ENCODE peak calls at places on chromosomes 6 and 20, in four cellular contexts. One of them, this sample, is unnamed.

GRCh38 chr6:134031696-134032255 is 20.6 kb downstream of the SLC2A12 start:
- DNase-seq in Calu3: peak
- DNase-seq in GM12865: no peak
- DNase-seq in endothelial cell: no peak
- DNase-seq in this sample: no peak

GRCh38 chr6:141988954-141989705 is 143.6 kb upstream of the GJE1 start:
- DNase-seq in Calu3: peak
- DNase-seq in GM12865: peak
- DNase-seq in endothelial cell: peak
- DNase-seq in this sample: peak

GRCh38 chr6:53986721-53987526 is 124.3 kb upstream of the MLIP start:
- DNase-seq in Calu3: no peak
- DNase-seq in GM12865: no peak
- DNase-seq in endothelial cell: no peak
- DNase-seq in this sample: no peak

GRCh38 chr6:140784573-140784972 is 1348.2 kb upstream of the GJE1 start:
- DNase-seq in Calu3: no peak
- DNase-seq in GM12865: no peak
- DNase-seq in endothelial cell: no peak
- DNase-seq in this sample: no peak

GRCh38 chr6:21808045-21808470 is 214.5 kb downstream of the SOX4 start:
- DNase-seq in Calu3: no peak
- DNase-seq in GM12865: no peak
- DNase-seq in endothelial cell: no peak
- DNase-seq in this sample: no peak

GRCh38 chr6:1917628-1918371 is 308.1 kb downstream of the FOXC1 start:
- DNase-seq in Calu3: peak
- DNase-seq in GM12865: no peak
- DNase-seq in endothelial cell: no peak
- DNase-seq in this sample: no peak

GRCh38 chr6:31005249-31006020 is 4.8 kb upstream of the MUC22 start:
- DNase-seq in Calu3: no peak
- DNase-seq in GM12865: peak
- DNase-seq in endothelial cell: no peak
- DNase-seq in this sample: no peak

GRCh38 chr6:149031545-149032317 is 284.9 kb downstream of the UST start:
- DNase-seq in Calu3: peak
- DNase-seq in GM12865: peak
- DNase-seq in endothelial cell: no peak
- DNase-seq in this sample: no peak

GRCh38 chr20:20021835-20022234 is 4.7 kb downstream of the NAA20 start:
- DNase-seq in Calu3: no peak
- DNase-seq in GM12865: no peak
- DNase-seq in endothelial cell: no peak
- DNase-seq in this sample: no peak

GRCh38 chr6:133463789-133464188 is 222.6 kb downstream of the EYA4 start:
- DNase-seq in Calu3: no peak
- DNase-seq in GM12865: no peak
- DNase-seq in endothelial cell: no peak
- DNase-seq in this sample: no peak

GRCh38 chr20:63009044-63009961 is 2.5 kb upstream of the BHLHE23 start:
- DNase-seq in Calu3: peak
- DNase-seq in GM12865: peak
- DNase-seq in endothelial cell: peak
- DNase-seq in this sample: no peak

GRCh38 chr6:105601541-105602174 is 198.8 kb upstream of the PREP start:
- DNase-seq in Calu3: peak
- DNase-seq in GM12865: peak
- DNase-seq in endothelial cell: no peak
- DNase-seq in this sample: no peak

GRCh38 chr6:33417127-33417902 is 592 bp downstream of the CUTA start:
- DNase-seq in Calu3: peak
- DNase-seq in GM12865: peak
- DNase-seq in endothelial cell: no peak
- DNase-seq in this sample: no peak

GRCh38 chr6:42453649-42454427 is 2.1 kb upstream of the TRERF1 start:
- DNase-seq in Calu3: peak
- DNase-seq in GM12865: peak
- DNase-seq in endothelial cell: peak
- DNase-seq in this sample: no peak

GRCh38 chr6:127515794-127516675 is 3.1 kb downstream of the MTCL3 start:
- DNase-seq in Calu3: peak
- DNase-seq in GM12865: peak
- DNase-seq in endothelial cell: peak
- DNase-seq in this sample: no peak

GRCh38 chr6:163146036-163146435 is 268.5 kb upstream of the QKI start:
- DNase-seq in Calu3: no peak
- DNase-seq in GM12865: no peak
- DNase-seq in endothelial cell: no peak
- DNase-seq in this sample: no peak

GRCh38 chr6:110360671-110361070 is 2.5 kb upstream of the METTL24 start:
- DNase-seq in Calu3: peak
- DNase-seq in GM12865: no peak
- DNase-seq in endothelial cell: no peak
- DNase-seq in this sample: no peak

GRCh38 chr6:7373739-7374138 is 15.8 kb downstream of the CAGE1 start:
- DNase-seq in Calu3: no peak
- DNase-seq in GM12865: no peak
- DNase-seq in endothelial cell: no peak
- DNase-seq in this sample: no peak

GRCh38 chr6:127515234-127515793 is 3.8 kb downstream of the MTCL3 start:
- DNase-seq in Calu3: no peak
- DNase-seq in GM12865: no peak
- DNase-seq in endothelial cell: peak
- DNase-seq in this sample: no peak

GRCh38 chr6:83479389-83479788 is 32.9 kb upstream of the PRSS35 start:
- DNase-seq in Calu3: no peak
- DNase-seq in GM12865: no peak
- DNase-seq in endothelial cell: no peak
- DNase-seq in this sample: no peak

GRCh38 chr20:53735536-53736050 is 142.0 kb upstream of the ZNF217 start:
- DNase-seq in Calu3: peak
- DNase-seq in GM12865: peak
- DNase-seq in endothelial cell: no peak
- DNase-seq in this sample: no peak

GRCh38 chr6:24936641-24937317 is 1.0 kb upstream of the RIPOR2 start:
- DNase-seq in Calu3: no peak
- DNase-seq in GM12865: peak
- DNase-seq in endothelial cell: no peak
- DNase-seq in this sample: no peak

GRCh38 chr6:66897576-66897975 is 1190.5 kb upstream of the EYS start:
- DNase-seq in Calu3: no peak
- DNase-seq in GM12865: peak
- DNase-seq in endothelial cell: no peak
- DNase-seq in this sample: no peak

GRCh38 chr20:57462781-57463180 is 62.2 kb downstream of the CTCFL start:
- DNase-seq in Calu3: no peak
- DNase-seq in GM12865: no peak
- DNase-seq in endothelial cell: no peak
- DNase-seq in this sample: no peak

GRCh38 chr6:33694401-33694931 is 17.0 kb downstream of the UQCC2 start:
- DNase-seq in Calu3: no peak
- DNase-seq in GM12865: no peak
- DNase-seq in endothelial cell: no peak
- DNase-seq in this sample: no peak

GRCh38 chr6:12803486-12803885 is 86.9 kb downstream of the PHACTR1 start:
- DNase-seq in Calu3: no peak
- DNase-seq in GM12865: no peak
- DNase-seq in endothelial cell: no peak
- DNase-seq in this sample: no peak

GRCh38 chr6:165059032-165059431 is 250.4 kb downstream of the C6orf118 start:
- DNase-seq in Calu3: no peak
- DNase-seq in GM12865: no peak
- DNase-seq in endothelial cell: no peak
- DNase-seq in this sample: no peak

GRCh38 chr6:157462956-157463742 is 82.2 kb downstream of the ZDHHC14 start:
- DNase-seq in Calu3: no peak
- DNase-seq in GM12865: peak
- DNase-seq in endothelial cell: no peak
- DNase-seq in this sample: no peak

GRCh38 chr6:157459327-157459726 is 78.3 kb downstream of the ZDHHC14 start:
- DNase-seq in Calu3: no peak
- DNase-seq in GM12865: peak
- DNase-seq in endothelial cell: no peak
- DNase-seq in this sample: no peak

GRCh38 chr6:157457787-157458186 is 76.8 kb downstream of the ZDHHC14 start:
- DNase-seq in Calu3: no peak
- DNase-seq in GM12865: no peak
- DNase-seq in endothelial cell: no peak
- DNase-seq in this sample: no peak

GRCh38 chr6:157460182-157460999 is 79.4 kb downstream of the ZDHHC14 start:
- DNase-seq in Calu3: no peak
- DNase-seq in GM12865: no peak
- DNase-seq in endothelial cell: no peak
- DNase-seq in this sample: no peak

GRCh38 chr6:157461000-157461915 is 80.3 kb downstream of the ZDHHC14 start:
- DNase-seq in Calu3: peak
- DNase-seq in GM12865: peak
- DNase-seq in endothelial cell: peak
- DNase-seq in this sample: no peak
- TF ChIP-seq CTCF in Calu3: no peak
- TF ChIP-seq CTCF in GM12865: peak
- TF ChIP-seq CTCF in endothelial cell: no peak
- TF ChIP-seq CTCF in this sample: no peak

GRCh38 chr6:158506577-158506976 is 53.3 kb upstream of the TMEM181 start:
- DNase-seq in Calu3: no peak
- DNase-seq in GM12865: no peak
- DNase-seq in endothelial cell: peak
- DNase-seq in this sample: no peak
- TF ChIP-seq CTCF in Calu3: no peak
- TF ChIP-seq CTCF in GM12865: no peak
- TF ChIP-seq CTCF in endothelial cell: peak
- TF ChIP-seq CTCF in this sample: no peak

GRCh38 chr6:108623995-108624394 is 63.3 kb downstream of the FOXO3 start:
- DNase-seq in Calu3: no peak
- DNase-seq in GM12865: no peak
- DNase-seq in endothelial cell: no peak
- DNase-seq in this sample: no peak
- TF ChIP-seq CTCF in Calu3: no peak
- TF ChIP-seq CTCF in GM12865: no peak
- TF ChIP-seq CTCF in endothelial cell: no peak
- TF ChIP-seq CTCF in this sample: no peak

DNA sequence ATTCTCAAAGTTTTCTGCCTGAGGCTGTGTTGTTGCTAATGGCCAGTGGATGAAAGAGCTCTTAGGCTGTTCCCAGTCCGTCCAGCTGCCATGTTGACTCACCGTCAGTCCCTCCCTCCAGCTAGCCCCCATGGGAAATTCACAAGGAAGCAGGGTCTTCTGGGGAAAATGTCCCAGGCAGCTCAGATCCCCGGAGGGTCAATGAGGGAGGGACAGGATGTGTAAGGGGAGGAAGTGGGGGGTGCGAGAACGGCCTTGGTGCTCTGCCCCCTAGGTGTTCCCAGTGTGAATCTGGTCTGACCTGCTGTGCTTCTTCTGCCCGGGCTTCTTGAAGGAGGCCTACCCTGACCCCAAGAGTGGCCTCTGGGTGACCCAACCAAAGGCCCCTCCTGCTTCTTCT is 65.9 kb downstream of the CEBPB start:
- DNase-seq in Calu3: peak
- DNase-seq in GM12865: no peak
- DNase-seq in endothelial cell: no peak
- DNase-seq in this sample: no peak
- TF ChIP-seq CTCF in Calu3: peak
- TF ChIP-seq CTCF in GM12865: no peak
- TF ChIP-seq CTCF in endothelial cell: no peak
- TF ChIP-seq CTCF in this sample: no peak

This sample was measured in LNCaP clone FGC.